ENCODE peak calls at places on chromosome 21, in eight cellular contexts. B is mesenchymal stem cell; E is psoas muscle; O is stimulated activated CD4-positive, alpha-beta T cell treated with anti-CD3 and anti-CD28 coated beads, TNF-alpha, amount 100 ng/mL, for 4 hours; K is left lung; R is IMR-90; V is sciatic nerve; N is NCI-H1092 treated with DMSO at 0.1 percent for 48 hours. I is an unnamed sample.

GRCh38 chr21:39667353-39667891 is 54.7 kb downstream of the B3GALT5 start:
- DNase-seq in B (no peak), E (no peak), O (no peak), K (no peak), R (no peak), V (no peak), N (no peak), I (no peak)

GRCh38 chr21:31505975-31506374 is 153.5 kb upstream of the SOD1 start:
- DNase-seq in B (no peak), E (no peak), O (no peak), K (no peak), R (no peak), V (no peak), N (no peak), I (no peak)

GRCh38 chr21:36509966-36510742 is 30.2 kb upstream of the CLDN14 start:
- DNase-seq in B (no peak), E (no peak), O (no peak), K (peak), R (no peak), V (no peak), N (no peak), I (peak)

GRCh38 chr21:42379425-42380215 is 13.3 kb upstream of the TFF1 start:
- DNase-seq in B (no peak), E (no peak), O (no peak), K (no peak), R (no peak), V (no peak), N (no peak), I (peak)

GRCh38 chr21:45607021-45607921 is 36.3 kb upstream of the PCBP3 start:
- DNase-seq in B (no peak), E (no peak), O (peak), K (no peak), R (peak), V (peak), N (no peak), I (peak)

GRCh38 chr21:25396135-25396711 is 211.1 kb downstream of the MRPL39 start:
- DNase-seq in B (no peak), E (no peak), O (peak), K (no peak), R (no peak), V (no peak), N (no peak), I (no peak)

GRCh38 chr21:45461369-45461750 is 56.4 kb downstream of the COL18A1 start:
- DNase-seq in B (peak), E (peak), O (no peak), K (no peak), R (no peak), V (no peak), N (no peak), I (peak)

GRCh38 chr21:15722591-15723324 is 7.0 kb upstream of the USP25 start:
- DNase-seq in B (no peak), E (no peak), O (no peak), K (no peak), R (no peak), V (no peak), N (no peak), I (no peak)

GRCh38 chr21:34936874-34937563 is 112.1 kb downstream of the RUNX1 start:
- DNase-seq in B (no peak), E (no peak), O (no peak), K (no peak), R (no peak), V (no peak), N (no peak), I (no peak)

GRCh38 chr21:42781150-42781980 is 98.0 kb downstream of the WDR4 start:
- DNase-seq in B (peak), E (no peak), O (no peak), K (no peak), R (no peak), V (peak), N (peak), I (peak)

GRCh38 chr21:34313116-34313515 is 50.7 kb upstream of the KCNE2 start:
- DNase-seq in B (no peak), E (no peak), O (no peak), K (no peak), R (peak), V (no peak), N (no peak), I (no peak)

GRCh38 chr21:43921602-43921978 is 56.6 kb downstream of the AGPAT3 start:
- DNase-seq in B (no peak), E (no peak), O (no peak), K (no peak), R (no peak), V (no peak), N (no peak), I (no peak)

GRCh38 chr21:43921979-43922945 is 57.2 kb downstream of the AGPAT3 start:
- DNase-seq in B (peak), E (peak), O (peak), K (no peak), R (peak), V (no peak), N (no peak), I (no peak)

GRCh38 chr21:25862596-25862995 is 127.8 kb downstream of the GABPA start:
- DNase-seq in B (peak), E (no peak), O (no peak), K (no peak), R (peak), V (no peak), N (peak), I (no peak)

GRCh38 chr21:31921079-31921478 is 48.3 kb downstream of the HUNK start:
- DNase-seq in B (peak), E (no peak), O (no peak), K (no peak), R (peak), V (no peak), N (no peak), I (no peak)

GRCh38 chr21:30408782-30409494 is 13.1 kb downstream of the KRTAP13-1 start:
- DNase-seq in B (peak), E (no peak), O (no peak), K (peak), R (no peak), V (no peak), N (peak), I (peak)

GRCh38 chr21:38486705-38487104 is 11.6 kb downstream of the ERG start:
- DNase-seq in B (no peak), E (no peak), O (no peak), K (no peak), R (no peak), V (no peak), N (no peak), I (no peak)

GRCh38 chr21:16342932-16343331 is 613.1 kb downstream of the USP25 start:
- DNase-seq in B (no peak), E (no peak), O (no peak), K (no peak), R (no peak), V (no peak), N (no peak), I (no peak)

GRCh38 chr21:33047231-33047630 is 21.5 kb downstream of the OLIG2 start:
- DNase-seq in B (no peak), E (no peak), O (no peak), K (no peak), R (peak), V (no peak), N (no peak), I (no peak)

GRCh38 chr21:31744162-31744800 is 12.4 kb upstream of the SCAF4 start:
- DNase-seq in B (no peak), E (no peak), O (no peak), K (no peak), R (no peak), V (no peak), N (no peak), I (no peak)

I was measured in upper lobe of right lung.